ENCODE peak calls at places on chromosomes 7 and 10, in five cellular contexts. K is Kasumi-1, U is astrocyte, R is AG09309, P is transverse colon. E is an unnamed sample.

GRCh38 chr10:69766161-69766910 is 35.4 kb upstream of the COL13A1 start:
- DNase-seq in K (no peak), U (no peak), R (no peak), P (no peak), E (no peak)

GRCh38 chr7:98553666-98554065 is 63.4 kb upstream of the NPTX2 start:
- DNase-seq in K (no peak), U (no peak), R (no peak), P (no peak), E (no peak)

GRCh38 chr10:32308027-32308603 is 38.8 kb downstream of the EPC1 start:
- DNase-seq in K (no peak), U (peak; percentile 30), R (no peak), P (no peak), E (no peak)

GRCh38 chr10:113320980-113321379 is 231.9 kb upstream of the HABP2 start:
- DNase-seq in K (no peak), U (no peak), R (no peak), P (no peak), E (no peak)

GRCh38 chr10:24873281-24873683 is 79.1 kb downstream of the PRTFDC1 start:
- DNase-seq in K (no peak), U (peak; percentile 97), R (peak; percentile 89), P (no peak), E (peak; percentile 69)

GRCh38 chr10:30902621-30903396 is 128.9 kb downstream of the ZNF438 start:
- DNase-seq in K (no peak), U (no peak), R (no peak), P (no peak), E (no peak)

GRCh38 chr7:22700559-22701002 is 26.4 kb upstream of the IL6 start:
- DNase-seq in K (no peak), U (peak; percentile 70), R (no peak), P (no peak), E (peak; percentile 21)

GRCh38 chr7:129006636-129007414 is 48.1 kb downstream of the TNPO3 start:
- DNase-seq in K (no peak), U (peak; percentile 20), R (no peak), P (no peak), E (no peak)

GRCh38 chr10:43218206-43218950 is 48.5 kb downstream of the RASGEF1A start:
- DNase-seq in K (no peak), U (peak; percentile 84), R (peak; percentile 76), P (no peak), E (no peak)

GRCh38 chr10:68406815-68407585 is at the start of gene RUFY2:
- DNase-seq in K (peak; percentile 78), U (peak; percentile 61), R (peak; percentile 14), P (peak; percentile 80), E (peak; percentile 29)

GRCh38 chr10:104246981-104247380 is 7.7 kb upstream of the GSTO1 start:
- DNase-seq in K (no peak), U (peak; percentile 68), R (peak; percentile 18), P (no peak), E (peak; percentile 12)

GRCh38 chr7:106166651-106167342 is 54.7 kb upstream of the SYPL1 start:
- DNase-seq in K (peak; percentile 81), U (peak; percentile 63), R (peak; percentile 57), P (peak; percentile 38), E (peak; percentile 53)

GRCh38 chr7:80611353-80611752 is 27.1 kb upstream of the CD36 start:
- DNase-seq in K (no peak), U (no peak), R (no peak), P (no peak), E (no peak)